ENCODE peak calls at places on chromosomes 5 and 9, in eight cellular contexts. J is posterior vena cava; Z is mesenteric fat pad; A is spleen; W is left cardiac atrium; U is H4; N is astrocyte of the cerebellum; M is activated CD4-positive, alpha-beta T cell treated with anti-CD3 and anti-CD28 coated beads, Interleukin-2, amount 50 U/mL, for 4 hours. S is an unnamed sample.

GRCh38 chr9:35110327-35110758 is 5.3 kb downstream of the ATOSB start:
- DNase-seq in J (peak; percentile 67), Z (peak; percentile 81), A (no peak), W (peak; percentile 49), U (peak; percentile 90), N (no peak), M (no peak), S (no peak)

GRCh38 chr9:115524467-115525059 is 406.6 kb upstream of the TNC start:
- DNase-seq in J (no peak), Z (no peak), A (no peak), W (peak; percentile 19), U (peak; percentile 53), N (peak; percentile 80), M (no peak), S (no peak)

GRCh38 chr9:105088088-105088487 is 156.4 kb upstream of the SLC44A1 start:
- DNase-seq in J (no peak), Z (no peak), A (no peak), W (no peak), U (no peak), N (no peak), M (no peak), S (no peak)

GRCh38 chr9:127810378-127811187 is 7.9 kb downstream of the FPGS start:
- DNase-seq in J (no peak), Z (no peak), A (no peak), W (no peak), U (no peak), N (no peak), M (no peak), S (no peak)

GRCh38 chr5:53364098-53364497 is 116.3 kb upstream of the FST start:
- DNase-seq in J (no peak), Z (no peak), A (no peak), W (no peak), U (no peak), N (no peak), M (no peak), S (no peak)

GRCh38 chr5:179166886-179167841 is 107.0 kb downstream of the ZNF354C start:
- DNase-seq in J (peak; percentile 84), Z (peak; percentile 90), A (peak; percentile 87), W (peak; percentile 68), U (no peak), N (no peak), M (peak; percentile 41), S (peak; percentile 54)

GRCh38 chr9:124835026-124835501 is 18.2 kb upstream of the WDR38 start:
- DNase-seq in J (no peak), Z (no peak), A (no peak), W (peak; percentile 87), U (peak; percentile 43), N (peak; percentile 63), M (no peak), S (no peak)

GRCh38 chr9:29691758-29692407 is 2118.6 kb upstream of the C9orf72 start:
- DNase-seq in J (no peak), Z (no peak), A (no peak), W (no peak), U (peak; percentile 50), N (peak; percentile 0), M (no peak), S (no peak)

GRCh38 chr5:1763548-1763911 is 36.1 kb downstream of the MRPL36 start:
- DNase-seq in J (peak; percentile 74), Z (no peak), A (peak; percentile 67), W (no peak), U (peak; percentile 61), N (peak; percentile 57), M (peak; percentile 15), S (no peak)

GRCh38 chr5:117833666-117834065 is 1154.7 kb downstream of the DTWD2 start:
- DNase-seq in J (no peak), Z (no peak), A (no peak), W (no peak), U (no peak), N (no peak), M (no peak), S (no peak)

GRCh38 chr5:5342784-5343183 is 79.7 kb upstream of the ICE1 start:
- DNase-seq in J (no peak), Z (no peak), A (no peak), W (no peak), U (no peak), N (no peak), M (no peak), S (no peak)

GRCh38 chr5:67094476-67095300 is 101.9 kb downstream of the CD180 start:
- DNase-seq in J (no peak), Z (no peak), A (no peak), W (no peak), U (no peak), N (peak; percentile 90), M (no peak), S (no peak)

GRCh38 chr9:78713746-78714405 is 417.0 kb downstream of the PSAT1 start:
- DNase-seq in J (no peak), Z (no peak), A (no peak), W (no peak), U (no peak), N (peak; percentile 74), M (no peak), S (no peak)